ENCODE peak calls at places on chromosomes 12 and 14, in ten cellular contexts. One of them, this sample, is unnamed.

GRCh38 chr14:69260246-69260978 is 454 bp downstream of the GALNT16 start:
- DNase-seq in thoracic aorta: no peak
- DNase-seq in nephron progenitor cell: peak; percentile 66
- DNase-seq in neural crest cell: peak; percentile 58
- DNase-seq in B cell: peak; percentile 49
- DNase-seq in epithelial cell of esophagus: no peak
- DNase-seq in brain microvascular endothelial cell: peak; percentile 11
- DNase-seq in transverse colon: no peak
- DNase-seq in fibroblast of pulmonary artery: no peak
- DNase-seq in cardiac fibroblast: peak; percentile 19
- DNase-seq in this sample: no peak

GRCh38 chr12:121560392-121561021 is 20.3 kb downstream of the KDM2B start:
- DNase-seq in thoracic aorta: no peak
- DNase-seq in nephron progenitor cell: no peak
- DNase-seq in neural crest cell: no peak
- DNase-seq in B cell: peak; percentile 86
- DNase-seq in epithelial cell of esophagus: no peak
- DNase-seq in brain microvascular endothelial cell: no peak
- DNase-seq in transverse colon: peak; percentile 17
- DNase-seq in fibroblast of pulmonary artery: no peak
- DNase-seq in cardiac fibroblast: no peak
- DNase-seq in this sample: no peak

GRCh38 chr12:70334742-70335141 is 31.3 kb upstream of the KCNMB4 start:
- DNase-seq in thoracic aorta: no peak
- DNase-seq in nephron progenitor cell: no peak
- DNase-seq in neural crest cell: no peak
- DNase-seq in B cell: no peak
- DNase-seq in epithelial cell of esophagus: no peak
- DNase-seq in brain microvascular endothelial cell: no peak
- DNase-seq in transverse colon: no peak
- DNase-seq in fibroblast of pulmonary artery: no peak
- DNase-seq in cardiac fibroblast: no peak
- DNase-seq in this sample: no peak

GRCh38 chr12:44628180-44628579 is 247.9 kb downstream of the NELL2 start:
- DNase-seq in thoracic aorta: no peak
- DNase-seq in nephron progenitor cell: no peak
- DNase-seq in neural crest cell: no peak
- DNase-seq in B cell: no peak
- DNase-seq in epithelial cell of esophagus: no peak
- DNase-seq in brain microvascular endothelial cell: no peak
- DNase-seq in transverse colon: no peak
- DNase-seq in fibroblast of pulmonary artery: no peak
- DNase-seq in cardiac fibroblast: no peak
- DNase-seq in this sample: no peak

GRCh38 chr12:115102450-115102849 is 418.5 kb upstream of the TBX3 start:
- DNase-seq in thoracic aorta: no peak
- DNase-seq in nephron progenitor cell: no peak
- DNase-seq in neural crest cell: no peak
- DNase-seq in B cell: no peak
- DNase-seq in epithelial cell of esophagus: no peak
- DNase-seq in brain microvascular endothelial cell: no peak
- DNase-seq in transverse colon: no peak
- DNase-seq in fibroblast of pulmonary artery: no peak
- DNase-seq in cardiac fibroblast: no peak
- DNase-seq in this sample: no peak

GRCh38 chr12:6772729-6773661 is 675 bp downstream of the LAG3 start:
- DNase-seq in thoracic aorta: no peak
- DNase-seq in nephron progenitor cell: no peak
- DNase-seq in neural crest cell: no peak
- DNase-seq in B cell: peak; percentile 51
- DNase-seq in epithelial cell of esophagus: no peak
- DNase-seq in brain microvascular endothelial cell: no peak
- DNase-seq in transverse colon: no peak
- DNase-seq in fibroblast of pulmonary artery: no peak
- DNase-seq in cardiac fibroblast: no peak
- DNase-seq in this sample: no peak

GRCh38 chr14:31827325-31827724 is 249.8 kb upstream of the ARHGAP5 start:
- DNase-seq in thoracic aorta: no peak
- DNase-seq in nephron progenitor cell: no peak
- DNase-seq in neural crest cell: no peak
- DNase-seq in B cell: no peak
- DNase-seq in epithelial cell of esophagus: no peak
- DNase-seq in brain microvascular endothelial cell: no peak
- DNase-seq in transverse colon: no peak
- DNase-seq in fibroblast of pulmonary artery: no peak
- DNase-seq in cardiac fibroblast: no peak
- DNase-seq in this sample: no peak

GRCh38 chr14:33280646-33281045 is 342.0 kb downstream of the NPAS3 start:
- DNase-seq in thoracic aorta: no peak
- DNase-seq in nephron progenitor cell: no peak
- DNase-seq in neural crest cell: no peak
- DNase-seq in B cell: no peak
- DNase-seq in epithelial cell of esophagus: peak; percentile 53
- DNase-seq in brain microvascular endothelial cell: peak; percentile 38
- DNase-seq in transverse colon: no peak
- DNase-seq in fibroblast of pulmonary artery: peak; percentile 6
- DNase-seq in cardiac fibroblast: peak; percentile 4
- DNase-seq in this sample: no peak

GRCh38 chr12:110073049-110073831 is 24.9 kb upstream of the C12orf76 start:
- DNase-seq in thoracic aorta: no peak
- DNase-seq in nephron progenitor cell: no peak
- DNase-seq in neural crest cell: no peak
- DNase-seq in B cell: peak; percentile 25
- DNase-seq in epithelial cell of esophagus: no peak
- DNase-seq in brain microvascular endothelial cell: no peak
- DNase-seq in transverse colon: peak; percentile 33
- DNase-seq in fibroblast of pulmonary artery: no peak
- DNase-seq in cardiac fibroblast: no peak
- DNase-seq in this sample: peak; percentile 25

GRCh38 chr12:113120670-113121370 is 14.7 kb downstream of the RASAL1 start:
- DNase-seq in thoracic aorta: no peak
- DNase-seq in nephron progenitor cell: no peak
- DNase-seq in neural crest cell: no peak
- DNase-seq in B cell: no peak
- DNase-seq in epithelial cell of esophagus: no peak
- DNase-seq in brain microvascular endothelial cell: no peak
- DNase-seq in transverse colon: no peak
- DNase-seq in fibroblast of pulmonary artery: no peak
- DNase-seq in cardiac fibroblast: no peak
- DNase-seq in this sample: no peak

GRCh38 chr12:99712281-99712680 is 64.7 kb downstream of the GARIN6 start:
- DNase-seq in thoracic aorta: no peak
- DNase-seq in nephron progenitor cell: no peak
- DNase-seq in neural crest cell: no peak
- DNase-seq in B cell: no peak
- DNase-seq in epithelial cell of esophagus: no peak
- DNase-seq in brain microvascular endothelial cell: no peak
- DNase-seq in transverse colon: no peak
- DNase-seq in fibroblast of pulmonary artery: no peak
- DNase-seq in cardiac fibroblast: no peak
- DNase-seq in this sample: no peak

DNA sequence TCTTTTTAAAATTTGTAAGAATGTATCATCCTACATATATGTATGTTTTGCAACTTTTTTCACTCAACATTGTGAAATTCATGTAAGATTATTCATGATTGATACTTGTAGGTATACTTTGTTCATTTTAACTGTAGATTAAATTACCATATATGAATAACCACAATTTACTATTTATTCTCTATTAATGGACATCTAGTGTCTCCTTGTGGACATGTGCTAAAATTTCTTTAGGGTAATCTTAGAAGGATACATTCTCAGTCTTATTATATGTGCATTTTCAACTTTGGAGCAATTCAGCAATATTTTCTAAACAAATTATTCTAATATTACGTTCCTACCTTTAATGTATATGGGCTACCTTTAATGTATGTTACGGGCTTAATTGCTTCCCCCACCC is 192.4 kb downstream of the FUT8 start:
- DNase-seq in thoracic aorta: no peak
- DNase-seq in nephron progenitor cell: no peak
- DNase-seq in neural crest cell: no peak
- DNase-seq in B cell: no peak
- DNase-seq in epithelial cell of esophagus: peak; percentile 19
- DNase-seq in brain microvascular endothelial cell: no peak
- DNase-seq in transverse colon: no peak
- DNase-seq in fibroblast of pulmonary artery: peak; percentile 11
- DNase-seq in cardiac fibroblast: peak; percentile 7
- DNase-seq in this sample: no peak
- TF ChIP-seq CTCF in thoracic aorta: no peak
- TF ChIP-seq CTCF in nephron progenitor cell: no peak
- TF ChIP-seq CTCF in neural crest cell: no peak
- TF ChIP-seq CTCF in B cell: peak; percentile 70
- TF ChIP-seq CTCF in epithelial cell of esophagus: no peak
- TF ChIP-seq CTCF in brain microvascular endothelial cell: no peak
- TF ChIP-seq CTCF in transverse colon: peak; percentile 7
- TF ChIP-seq CTCF in fibroblast of pulmonary artery: peak; percentile 7
- TF ChIP-seq CTCF in cardiac fibroblast: peak; percentile 17
- TF ChIP-seq CTCF in this sample: no peak

DNA sequence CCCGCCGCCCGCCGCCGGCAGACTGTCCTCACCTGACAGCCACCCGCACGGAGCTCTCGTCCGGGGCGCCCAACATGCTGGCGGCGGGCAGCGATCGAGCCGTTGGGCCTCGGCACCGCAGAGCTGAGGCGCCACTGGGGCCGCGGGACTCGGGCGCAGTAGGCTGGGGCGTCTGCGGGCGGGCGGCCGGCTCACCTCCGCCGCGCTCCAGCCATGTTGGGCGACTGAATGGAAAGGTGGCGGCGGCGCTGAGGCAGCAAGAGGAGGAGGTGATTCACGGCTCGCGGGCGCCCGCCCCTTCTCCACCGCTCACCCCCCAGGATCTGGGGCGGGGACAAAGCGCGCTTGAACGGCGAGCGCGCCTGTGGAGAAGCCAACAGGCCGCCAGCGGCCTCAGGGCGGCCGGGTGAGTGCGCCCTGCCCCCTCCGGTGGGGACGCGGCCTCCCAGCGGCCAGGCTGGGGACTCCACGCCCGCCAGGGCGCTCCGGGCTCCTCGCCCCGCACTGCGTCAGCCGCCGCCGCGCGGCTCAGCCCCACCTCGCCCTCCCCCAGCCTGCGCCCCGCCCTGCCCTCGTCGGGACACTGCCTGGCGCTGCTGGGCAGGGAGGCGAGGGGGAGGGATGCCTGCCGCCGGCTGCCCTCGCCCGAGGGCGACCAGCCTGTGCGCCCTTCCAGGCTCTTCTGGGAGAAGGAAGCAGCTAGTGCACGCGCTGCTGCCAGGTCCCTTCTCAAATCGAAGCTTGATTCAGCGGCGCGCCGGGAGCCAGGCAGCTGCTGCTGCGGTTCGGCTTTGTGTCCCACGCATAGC is at the start of gene KIF21A:
- DNase-seq in thoracic aorta: peak; percentile 58
- DNase-seq in nephron progenitor cell: peak; percentile 89
- DNase-seq in neural crest cell: peak; percentile 75
- DNase-seq in B cell: peak; percentile 73
- DNase-seq in epithelial cell of esophagus: peak; percentile 94
- DNase-seq in brain microvascular endothelial cell: peak; percentile 78
- DNase-seq in transverse colon: peak; percentile 94
- DNase-seq in fibroblast of pulmonary artery: peak; percentile 94
- DNase-seq in cardiac fibroblast: peak; percentile 96
- DNase-seq in this sample: peak; percentile 97
- TF ChIP-seq CTCF in thoracic aorta: peak; percentile 80
- TF ChIP-seq CTCF in nephron progenitor cell: peak; percentile 51
- TF ChIP-seq CTCF in neural crest cell: peak; percentile 75
- TF ChIP-seq CTCF in B cell: peak; percentile 46
- TF ChIP-seq CTCF in epithelial cell of esophagus: peak; percentile 2
- TF ChIP-seq CTCF in brain microvascular endothelial cell: peak; percentile 42
- TF ChIP-seq CTCF in transverse colon: peak; percentile 77
- TF ChIP-seq CTCF in fibroblast of pulmonary artery: peak; percentile 16
- TF ChIP-seq CTCF in cardiac fibroblast: no peak
- TF ChIP-seq CTCF in this sample: no peak

GRCh38 chr12:80937391-80938238 is at the start of gene LIN7A:
- DNase-seq in thoracic aorta: no peak
- DNase-seq in nephron progenitor cell: peak; percentile 69
- DNase-seq in neural crest cell: peak; percentile 41
- DNase-seq in B cell: no peak
- DNase-seq in epithelial cell of esophagus: peak; percentile 1
- DNase-seq in brain microvascular endothelial cell: peak; percentile 29
- DNase-seq in transverse colon: peak; percentile 14
- DNase-seq in fibroblast of pulmonary artery: peak; percentile 15
- DNase-seq in cardiac fibroblast: peak; percentile 35
- DNase-seq in this sample: peak; percentile 85

GRCh38 chr12:80935076-80935475 is 2.7 kb downstream of the LIN7A start:
- DNase-seq in thoracic aorta: no peak
- DNase-seq in nephron progenitor cell: no peak
- DNase-seq in neural crest cell: no peak
- DNase-seq in B cell: no peak
- DNase-seq in epithelial cell of esophagus: no peak
- DNase-seq in brain microvascular endothelial cell: no peak
- DNase-seq in transverse colon: no peak
- DNase-seq in fibroblast of pulmonary artery: no peak
- DNase-seq in cardiac fibroblast: no peak
- DNase-seq in this sample: no peak

GRCh38 chr12:80938397-80938796 is 663 bp upstream of the LIN7A start:
- DNase-seq in thoracic aorta: no peak
- DNase-seq in nephron progenitor cell: no peak
- DNase-seq in neural crest cell: no peak
- DNase-seq in B cell: no peak
- DNase-seq in epithelial cell of esophagus: no peak
- DNase-seq in brain microvascular endothelial cell: no peak
- DNase-seq in transverse colon: no peak
- DNase-seq in fibroblast of pulmonary artery: no peak
- DNase-seq in cardiac fibroblast: no peak
- DNase-seq in this sample: no peak

GRCh38 chr12:80936353-80936641 is 1.4 kb downstream of the LIN7A start:
- DNase-seq in thoracic aorta: no peak
- DNase-seq in nephron progenitor cell: peak; percentile 52
- DNase-seq in neural crest cell: no peak
- DNase-seq in B cell: no peak
- DNase-seq in epithelial cell of esophagus: no peak
- DNase-seq in brain microvascular endothelial cell: no peak
- DNase-seq in transverse colon: no peak
- DNase-seq in fibroblast of pulmonary artery: peak; percentile 35
- DNase-seq in cardiac fibroblast: no peak
- DNase-seq in this sample: no peak

GRCh38 chr12:80936642-80937390 is 918 bp downstream of the LIN7A start:
- DNase-seq in thoracic aorta: no peak
- DNase-seq in nephron progenitor cell: peak; percentile 65
- DNase-seq in neural crest cell: peak; percentile 49
- DNase-seq in B cell: no peak
- DNase-seq in epithelial cell of esophagus: peak; percentile 11
- DNase-seq in brain microvascular endothelial cell: peak; percentile 23
- DNase-seq in transverse colon: peak; percentile 51
- DNase-seq in fibroblast of pulmonary artery: peak; percentile 38
- DNase-seq in cardiac fibroblast: peak; percentile 52
- DNase-seq in this sample: no peak
- TF ChIP-seq CTCF in thoracic aorta: no peak
- TF ChIP-seq CTCF in nephron progenitor cell: no peak
- TF ChIP-seq CTCF in neural crest cell: no peak
- TF ChIP-seq CTCF in B cell: no peak
- TF ChIP-seq CTCF in epithelial cell of esophagus: no peak
- TF ChIP-seq CTCF in brain microvascular endothelial cell: peak; percentile 3
- TF ChIP-seq CTCF in transverse colon: no peak
- TF ChIP-seq CTCF in fibroblast of pulmonary artery: no peak
- TF ChIP-seq CTCF in cardiac fibroblast: no peak
- TF ChIP-seq CTCF in this sample: no peak

GRCh38 chr14:104975481-104976197 is 2.5 kb downstream of the AHNAK2 start:
- DNase-seq in thoracic aorta: no peak
- DNase-seq in nephron progenitor cell: peak; percentile 43
- DNase-seq in neural crest cell: no peak
- DNase-seq in B cell: no peak
- DNase-seq in epithelial cell of esophagus: no peak
- DNase-seq in brain microvascular endothelial cell: no peak
- DNase-seq in transverse colon: no peak
- DNase-seq in fibroblast of pulmonary artery: no peak
- DNase-seq in cardiac fibroblast: no peak
- DNase-seq in this sample: no peak
- TF ChIP-seq CTCF in thoracic aorta: no peak
- TF ChIP-seq CTCF in nephron progenitor cell: no peak
- TF ChIP-seq CTCF in neural crest cell: no peak
- TF ChIP-seq CTCF in B cell: no peak
- TF ChIP-seq CTCF in epithelial cell of esophagus: no peak
- TF ChIP-seq CTCF in brain microvascular endothelial cell: peak; percentile 28
- TF ChIP-seq CTCF in transverse colon: no peak
- TF ChIP-seq CTCF in fibroblast of pulmonary artery: no peak
- TF ChIP-seq CTCF in cardiac fibroblast: no peak
- TF ChIP-seq CTCF in this sample: no peak